ENCODE peak calls at places on chromosomes 6 and 20, in five cellular contexts. X, F, S, G and I are unnamed samples.

GRCh38 chr6:38997128-38997761 is 51.3 kb upstream of the GLP1R start:
- DNase-seq in X (no peak), F (no peak), S (peak), G (no peak), I (no peak)

GRCh38 chr6:118122801-118123200 is 215.7 kb downstream of the SLC35F1 start:
- DNase-seq in X (no peak), F (no peak), S (no peak), G (no peak), I (no peak)

GRCh38 chr20:13331536-13331935 is 110.5 kb downstream of the ISM1 start:
- DNase-seq in X (no peak), F (no peak), S (peak), G (no peak), I (no peak)

GRCh38 chr6:107361568-107362270 is 97.6 kb downstream of the PDSS2 start:
- DNase-seq in X (no peak), F (no peak), S (peak), G (no peak), I (no peak)

GRCh38 chr6:137851669-137852068 is 15.4 kb upstream of the TNFAIP3 start:
- DNase-seq in X (no peak), F (no peak), S (no peak), G (no peak), I (no peak)

GRCh38 chr6:44538131-44538835 is 150.8 kb downstream of the CDC5L start:
- DNase-seq in X (no peak), F (no peak), S (no peak), G (no peak), I (no peak)

GRCh38 chr20:62973033-62973745 is 20.7 kb downstream of the SLC17A9 start:
- DNase-seq in X (no peak), F (no peak), S (no peak), G (no peak), I (no peak)

GRCh38 chr6:36920546-36920945 is 34.0 kb upstream of the PI16 start:
- DNase-seq in X (no peak), F (peak), S (no peak), G (no peak), I (no peak)

GRCh38 chr6:144343736-144344428 is 58.7 kb downstream of the UTRN start:
- DNase-seq in X (no peak), F (no peak), S (peak), G (peak), I (no peak)

GRCh38 chr6:81791756-81792155 is 39.3 kb upstream of the TENT5A start:
- DNase-seq in X (no peak), F (no peak), S (no peak), G (no peak), I (no peak)

GRCh38 chr6:157982297-157982579 is 575 bp downstream of the SYNJ2 start:
- DNase-seq in X (no peak), F (peak), S (peak), G (no peak), I (no peak)

GRCh38 chr6:82072771-82073170 is 174.8 kb downstream of the IBTK start:
- DNase-seq in X (no peak), F (no peak), S (no peak), G (no peak), I (no peak)

GRCh38 chr20:54680872-54681297 is 205.5 kb downstream of the DOK5 start:
- DNase-seq in X (no peak), F (no peak), S (peak), G (no peak), I (no peak)

GRCh38 chr6:42142118-42142835 is at the start of gene C6orf132:
- DNase-seq in X (peak), F (no peak), S (peak), G (no peak), I (no peak)

DNA sequence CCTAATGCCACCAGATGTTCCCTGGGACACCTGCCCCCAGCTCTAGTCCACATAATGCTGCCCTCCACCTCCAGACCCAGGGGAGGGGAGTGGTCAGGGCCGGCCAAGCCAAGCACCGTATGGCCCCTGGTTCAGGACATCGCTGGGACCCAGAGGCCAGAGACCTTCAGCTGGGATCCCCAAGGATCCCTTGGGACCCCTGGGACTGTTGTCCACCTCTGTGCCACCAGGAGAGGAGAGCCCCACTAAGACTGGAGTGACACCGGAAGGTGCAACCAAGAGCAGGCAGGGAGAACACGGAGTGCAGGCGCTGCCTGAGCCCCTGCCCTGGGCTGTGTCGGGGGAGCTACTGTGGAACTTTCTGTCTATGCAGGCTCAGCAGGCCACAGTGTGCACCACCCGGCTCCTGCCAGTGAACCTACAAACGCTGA is 43.6 kb downstream of the CTCFL start:
- DNase-seq in X (no peak), F (no peak), S (no peak), G (no peak), I (no peak)
- TF ChIP-seq POLR2A in X (no peak), F (no peak), S (no peak), G (peak), I (no peak)

GRCh38 chr6:26122793-26123674 is 35.8 kb downstream of the HFE start:
- DNase-seq in X (peak), F (peak), S (peak), G (peak), I (no peak)

GRCh38 chr6:26124550-26125014 is 37.4 kb downstream of the HFE start:
- DNase-seq in X (no peak), F (no peak), S (no peak), G (no peak), I (no peak)

GRCh38 chr6:26122402-26122792 is 35.2 kb downstream of the HFE start:
- DNase-seq in X (no peak), F (no peak), S (peak), G (no peak), I (no peak)

GRCh38 chr6:26125015-26125690 is 37.9 kb downstream of the HFE start:
- DNase-seq in X (no peak), F (no peak), S (no peak), G (no peak), I (no peak)

GRCh38 chr6:26123675-26124549 is 36.7 kb downstream of the HFE start:
- DNase-seq in X (peak), F (peak), S (peak), G (peak), I (no peak)
- TF ChIP-seq POLR2AphosphoS5 in X (peak), F (peak), S (peak), G (peak), I (peak)

DNA sequence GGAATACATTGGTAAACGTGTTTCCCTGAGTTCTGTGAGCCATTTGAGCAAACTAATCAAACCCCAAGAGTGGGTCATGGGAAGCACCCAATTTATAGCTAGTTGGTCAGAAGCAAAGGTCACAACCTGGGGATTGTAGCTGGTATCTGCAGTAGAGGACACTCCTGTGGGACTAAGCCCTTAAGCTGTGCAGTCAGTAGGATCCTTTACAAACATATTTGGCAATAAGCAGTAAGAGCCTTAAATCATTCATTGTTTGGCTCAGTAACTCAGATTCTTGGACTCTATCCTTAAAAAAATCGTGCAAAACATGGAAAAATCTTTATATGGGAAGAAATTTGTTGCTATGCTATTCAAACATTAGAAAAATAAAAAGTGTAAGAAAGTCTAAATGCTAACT is 29.9 kb downstream of the FRK start:
- DNase-seq in X (no peak), F (no peak), S (no peak), G (no peak), I (no peak)
- TF ChIP-seq POLR2A in X (no peak), F (no peak), S (no peak), G (no peak), I (no peak)

DNA sequence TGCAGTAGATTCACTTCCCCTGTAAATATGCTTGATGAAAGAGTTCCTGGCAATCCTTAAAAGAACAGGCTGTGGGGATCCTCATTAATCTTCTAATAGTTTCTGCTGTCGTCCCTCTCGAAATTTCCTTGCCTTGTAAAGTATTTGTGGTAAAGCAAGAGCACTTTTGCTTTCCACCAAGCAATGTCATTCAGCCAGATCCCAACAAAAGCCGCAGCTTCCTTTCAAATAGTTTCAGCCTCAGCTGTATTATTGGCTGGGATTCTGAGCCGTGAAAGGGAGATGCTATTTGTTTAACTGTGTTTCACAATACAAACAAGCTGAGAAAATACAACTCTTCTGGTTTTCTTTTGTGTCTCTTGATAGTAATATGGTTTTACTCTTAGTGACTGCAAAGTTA is 48.9 kb upstream of the EPHA7 start:
- DNase-seq in X (no peak), F (no peak), S (no peak), G (no peak), I (no peak)
- TF ChIP-seq POLR2AphosphoS5 in X (no peak), F (no peak), S (no peak), G (no peak), I (no peak)

DNA sequence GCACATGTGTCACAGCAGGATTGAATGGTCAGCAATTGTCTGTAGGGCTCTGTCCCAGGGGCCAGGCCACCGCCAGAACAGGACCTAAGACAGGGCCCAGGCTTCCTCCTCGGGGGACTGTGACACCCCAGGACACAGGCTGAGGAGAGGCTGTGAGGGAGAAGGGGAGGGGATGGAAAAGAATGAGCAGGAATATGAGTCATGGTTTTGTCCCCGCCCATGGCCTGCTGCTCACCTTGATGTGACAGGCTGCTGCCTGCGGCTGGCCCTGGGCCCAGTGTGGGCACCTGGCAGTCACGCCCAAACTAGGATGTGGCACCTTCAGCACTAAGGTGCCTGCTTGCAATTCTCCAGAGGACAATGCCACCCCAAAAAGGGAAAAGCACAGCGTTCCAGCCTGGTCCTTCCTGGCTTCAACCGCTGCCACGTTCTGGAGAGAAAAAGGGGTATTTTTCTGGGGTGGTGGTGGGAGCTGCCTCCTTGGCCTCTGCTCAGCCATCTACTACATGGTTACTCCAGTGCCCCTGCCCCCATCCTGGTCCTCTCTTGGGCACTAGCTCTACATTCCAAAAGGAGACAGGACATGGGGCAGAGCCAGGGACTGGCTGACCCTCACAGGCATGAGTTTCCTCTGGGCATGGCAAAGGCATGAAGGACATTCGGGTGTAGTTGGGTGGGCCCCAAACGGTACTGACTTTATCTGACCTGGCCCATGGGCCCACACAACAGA is 93.4 kb downstream of the SLC22A23 start:
- DNase-seq in X (peak), F (no peak), S (peak), G (no peak), I (no peak)
- TF ChIP-seq POLR2A in X (no peak), F (no peak), S (no peak), G (no peak), I (no peak)

GRCh38 chr6:53750112-53750511 is 44.7 kb upstream of the LRRC1 start:
- DNase-seq in X (no peak), F (no peak), S (no peak), G (no peak), I (no peak)

GRCh38 chr6:53741001-53741400 is 53.8 kb upstream of the LRRC1 start:
- DNase-seq in X (no peak), F (no peak), S (peak), G (no peak), I (no peak)

GRCh38 chr6:53741417-53741816 is 53.4 kb upstream of the LRRC1 start:
- DNase-seq in X (no peak), F (no peak), S (no peak), G (no peak), I (no peak)

GRCh38 chr6:53746442-53747103 is 48.2 kb upstream of the LRRC1 start:
- DNase-seq in X (no peak), F (no peak), S (peak), G (no peak), I (no peak)

DNA sequence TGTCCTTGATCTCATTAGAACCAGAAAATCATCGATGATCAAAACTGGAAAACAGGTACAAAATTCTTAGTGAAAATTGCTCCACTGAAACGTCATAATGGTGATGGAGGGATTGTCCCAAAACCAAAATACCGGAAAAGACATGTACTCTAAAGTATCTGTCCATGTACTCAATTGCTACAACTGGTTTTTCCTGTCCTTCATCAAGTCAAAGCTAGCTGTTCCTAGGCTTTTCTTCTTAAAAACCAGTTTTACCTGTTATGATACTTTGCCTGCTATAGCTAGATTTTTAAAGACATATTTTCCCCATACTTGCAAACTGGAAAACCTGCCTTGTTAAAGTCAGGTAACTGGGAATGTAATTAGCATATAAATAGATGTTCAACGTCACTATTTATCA is 50.5 kb upstream of the LRRC1 start:
- DNase-seq in X (no peak), F (no peak), S (no peak), G (no peak), I (no peak)
- TF ChIP-seq POLR2AphosphoS5 in X (no peak), F (no peak), S (no peak), G (no peak), I (peak)

GRCh38 chr6:149563928-149564325 is 2.2 kb upstream of the GINM1 start:
- DNase-seq in X (no peak), F (no peak), S (no peak), G (no peak), I (no peak)

GRCh38 chr6:149567194-149567586 is 1.0 kb downstream of the GINM1 start:
- DNase-seq in X (no peak), F (no peak), S (no peak), G (no peak), I (no peak)

GRCh38 chr6:149565539-149566371 is 420 bp upstream of the GINM1 start:
- DNase-seq in X (peak), F (peak), S (peak), G (peak), I (peak)

GRCh38 chr6:149567846-149568585 is 1.8 kb downstream of the GINM1 start:
- DNase-seq in X (no peak), F (no peak), S (no peak), G (no peak), I (no peak)

DNA sequence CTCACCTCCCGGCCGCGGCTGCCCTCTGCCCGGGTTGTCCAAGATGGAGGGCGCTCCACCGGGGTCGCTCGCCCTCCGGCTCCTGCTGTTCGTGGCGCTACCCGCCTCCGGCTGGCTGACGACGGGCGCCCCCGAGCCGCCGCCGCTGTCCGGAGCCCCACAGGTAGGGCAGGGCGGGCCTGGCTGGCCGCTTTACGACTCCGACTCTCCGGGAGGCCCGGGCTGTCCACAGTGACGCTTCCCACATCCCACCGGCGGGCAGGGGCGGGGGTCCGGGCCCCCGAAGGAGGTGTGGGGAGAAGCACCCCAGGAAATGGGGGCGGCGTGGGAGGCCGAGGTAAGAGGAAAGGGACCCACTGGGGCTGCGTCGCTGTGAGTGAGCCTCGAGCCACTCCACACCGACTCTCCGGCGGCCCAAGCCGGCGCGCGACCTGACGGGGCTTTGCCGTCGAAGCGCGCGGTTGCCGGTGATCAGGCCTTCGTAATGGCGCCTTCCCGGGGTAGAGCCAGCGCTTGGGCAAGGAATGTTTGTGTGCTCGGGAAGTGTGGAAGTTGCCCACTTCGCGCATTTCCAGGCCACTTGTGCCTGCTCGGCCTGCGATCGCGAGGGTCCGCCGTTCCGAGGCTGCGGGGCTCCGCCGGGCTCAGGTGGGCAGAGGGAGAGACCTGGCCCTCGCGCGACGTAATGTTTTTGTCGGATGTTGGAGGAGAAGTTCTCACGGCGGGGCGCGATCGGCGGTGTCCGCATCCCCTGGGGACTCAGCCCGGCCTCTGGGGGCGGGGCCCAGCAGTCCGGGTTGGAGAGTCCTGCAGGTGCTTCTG is at the start of gene GINM1:
- DNase-seq in X (peak), F (peak), S (peak), G (no peak), I (no peak)
- TF ChIP-seq POLR2A in X (peak), F (peak), S (peak), G (peak), I (peak)